ENCODE peak calls at places on chromosomes 2 and 18, in nine cellular contexts. One of them, this sample, is unnamed.

GRCh38 chr2:138787053-138787666 is 7.0 kb upstream of the NXPH2 start:
- DNase-seq in osteoblast: no peak
- DNase-seq in transverse colon: no peak
- DNase-seq in WTC11: no peak
- DNase-seq in GM12864: no peak
- DNase-seq in mucosa of descending colon: no peak
- DNase-seq in sigmoid colon: no peak
- DNase-seq in A549: peak
- DNase-seq in CD8-positive, alpha-beta T cell: no peak
- DNase-seq in this sample: peak

GRCh38 chr2:200609027-200609614 is 23.3 kb downstream of the AOX1 start:
- DNase-seq in A549: peak
- DNase-seq in osteoblast: no peak
- DNase-seq in GM12864: no peak
- DNase-seq in CD8-positive, alpha-beta T cell: no peak
- DNase-seq in mucosa of descending colon: no peak
- DNase-seq in sigmoid colon: peak
- DNase-seq in transverse colon: no peak
- DNase-seq in WTC11: no peak
- DNase-seq in this sample: no peak

GRCh38 chr2:241154915-241155314 is 4.6 kb downstream of the PPP1R7 start:
- DNase-seq in A549: no peak
- DNase-seq in sigmoid colon: no peak
- DNase-seq in osteoblast: peak
- DNase-seq in GM12864: no peak
- DNase-seq in WTC11: no peak
- DNase-seq in mucosa of descending colon: no peak
- DNase-seq in CD8-positive, alpha-beta T cell: no peak
- DNase-seq in transverse colon: no peak
- DNase-seq in this sample: no peak

GRCh38 chr2:101307950-101308431 is 510 bp downstream of the RNF149 start:
- DNase-seq in sigmoid colon: peak
- DNase-seq in transverse colon: peak
- DNase-seq in WTC11: peak
- DNase-seq in A549: peak
- DNase-seq in osteoblast: no peak
- DNase-seq in mucosa of descending colon: peak
- DNase-seq in GM12864: no peak
- DNase-seq in CD8-positive, alpha-beta T cell: peak
- DNase-seq in this sample: peak

GRCh38 chr18:66334534-66334933 is 269.4 kb downstream of the CDH19 start:
- DNase-seq in sigmoid colon: no peak
- DNase-seq in CD8-positive, alpha-beta T cell: no peak
- DNase-seq in transverse colon: no peak
- DNase-seq in mucosa of descending colon: no peak
- DNase-seq in WTC11: no peak
- DNase-seq in GM12864: no peak
- DNase-seq in osteoblast: no peak
- DNase-seq in A549: no peak
- DNase-seq in this sample: no peak

GRCh38 chr18:56267334-56267733 is 371.1 kb downstream of the TXNL1 start:
- DNase-seq in osteoblast: no peak
- DNase-seq in sigmoid colon: peak
- DNase-seq in CD8-positive, alpha-beta T cell: no peak
- DNase-seq in mucosa of descending colon: no peak
- DNase-seq in transverse colon: no peak
- DNase-seq in A549: no peak
- DNase-seq in GM12864: no peak
- DNase-seq in WTC11: no peak
- DNase-seq in this sample: no peak

GRCh38 chr18:13530215-13530878 is 196.0 kb downstream of the FAM210A start:
- DNase-seq in osteoblast: no peak
- DNase-seq in CD8-positive, alpha-beta T cell: no peak
- DNase-seq in transverse colon: no peak
- DNase-seq in sigmoid colon: peak
- DNase-seq in mucosa of descending colon: no peak
- DNase-seq in WTC11: no peak
- DNase-seq in GM12864: no peak
- DNase-seq in A549: no peak
- DNase-seq in this sample: no peak

GRCh38 chr18:26511339-26512071 is 36.8 kb downstream of the KCTD1 start:
- DNase-seq in A549: no peak
- DNase-seq in sigmoid colon: no peak
- DNase-seq in WTC11: no peak
- DNase-seq in GM12864: no peak
- DNase-seq in mucosa of descending colon: no peak
- DNase-seq in osteoblast: no peak
- DNase-seq in CD8-positive, alpha-beta T cell: no peak
- DNase-seq in transverse colon: no peak
- DNase-seq in this sample: no peak

GRCh38 chr2:125471963-125472362 is 1184.0 kb upstream of the GYPC start:
- DNase-seq in WTC11: peak
- DNase-seq in GM12864: no peak
- DNase-seq in mucosa of descending colon: peak
- DNase-seq in sigmoid colon: no peak
- DNase-seq in osteoblast: peak
- DNase-seq in A549: peak
- DNase-seq in transverse colon: peak
- DNase-seq in CD8-positive, alpha-beta T cell: no peak
- DNase-seq in this sample: peak

GRCh38 chr2:106607371-106607770 is 120.2 kb downstream of the CD8B2 start:
- DNase-seq in WTC11: no peak
- DNase-seq in sigmoid colon: no peak
- DNase-seq in A549: no peak
- DNase-seq in transverse colon: peak
- DNase-seq in osteoblast: no peak
- DNase-seq in mucosa of descending colon: no peak
- DNase-seq in GM12864: no peak
- DNase-seq in CD8-positive, alpha-beta T cell: no peak
- DNase-seq in this sample: no peak

GRCh38 chr2:7826656-7827055 is 855.2 kb upstream of the ID2 start:
- DNase-seq in WTC11: no peak
- DNase-seq in mucosa of descending colon: no peak
- DNase-seq in A549: no peak
- DNase-seq in GM12864: no peak
- DNase-seq in sigmoid colon: no peak
- DNase-seq in osteoblast: no peak
- DNase-seq in CD8-positive, alpha-beta T cell: no peak
- DNase-seq in transverse colon: no peak
- DNase-seq in this sample: no peak

GRCh38 chr2:157620956-157621355 is 7.7 kb downstream of the ACVR1C start:
- DNase-seq in GM12864: no peak
- DNase-seq in mucosa of descending colon: no peak
- DNase-seq in transverse colon: no peak
- DNase-seq in osteoblast: no peak
- DNase-seq in CD8-positive, alpha-beta T cell: no peak
- DNase-seq in sigmoid colon: no peak
- DNase-seq in A549: no peak
- DNase-seq in WTC11: no peak
- DNase-seq in this sample: no peak

GRCh38 chr2:207632575-207633492 is 7.6 kb upstream of the METTL21A start:
- DNase-seq in GM12864: no peak
- DNase-seq in A549: peak
- DNase-seq in sigmoid colon: no peak
- DNase-seq in osteoblast: peak
- DNase-seq in transverse colon: no peak
- DNase-seq in mucosa of descending colon: no peak
- DNase-seq in WTC11: no peak
- DNase-seq in CD8-positive, alpha-beta T cell: no peak
- DNase-seq in this sample: no peak

DNA sequence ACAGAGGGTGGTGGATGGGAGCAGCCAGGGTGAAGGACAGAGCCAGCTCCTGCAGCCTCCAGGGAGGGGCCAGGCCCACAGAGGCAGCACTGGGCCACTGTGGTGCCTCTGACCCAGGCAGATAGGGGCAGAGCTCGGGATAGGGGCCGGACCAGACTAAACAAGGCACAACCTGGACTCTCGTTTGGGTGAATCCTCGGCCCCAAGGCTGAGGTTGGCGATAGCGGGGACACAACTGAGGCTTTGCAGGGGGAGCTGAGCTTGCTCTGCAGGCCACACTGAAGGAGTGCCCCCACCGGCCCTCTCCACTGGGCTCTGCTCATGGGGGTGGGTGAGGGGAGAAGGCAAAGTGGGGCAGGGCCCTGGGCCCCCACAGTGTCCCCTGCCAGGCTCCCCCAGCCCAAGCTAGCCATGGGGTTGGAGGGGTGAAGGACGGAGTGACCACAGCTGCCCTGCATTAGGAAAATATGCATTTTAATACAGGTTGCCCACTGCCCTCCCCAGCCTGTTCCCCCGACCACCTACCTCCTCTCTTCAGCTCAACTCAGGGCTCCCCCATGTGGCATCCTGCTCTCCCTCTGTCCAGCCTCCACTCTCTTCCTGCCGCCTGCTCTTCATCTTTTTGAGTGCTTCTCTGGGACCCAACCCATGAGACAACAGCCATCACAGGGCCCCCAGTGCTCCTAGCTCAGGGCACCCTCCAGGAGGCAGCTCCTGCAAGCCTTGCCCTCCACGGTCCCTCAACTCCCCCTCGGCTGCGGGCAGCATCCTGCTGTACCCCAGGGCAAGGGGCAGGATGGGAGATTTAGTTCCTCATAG is 152.8 kb downstream of the INHBB start:
- DNase-seq in sigmoid colon: no peak
- DNase-seq in WTC11: no peak
- DNase-seq in CD8-positive, alpha-beta T cell: no peak
- DNase-seq in mucosa of descending colon: no peak
- DNase-seq in transverse colon: no peak
- DNase-seq in GM12864: no peak
- DNase-seq in osteoblast: no peak
- DNase-seq in A549: no peak
- DNase-seq in this sample: no peak
- TF ChIP-seq CTCF in sigmoid colon: no peak
- TF ChIP-seq CTCF in WTC11: no peak
- TF ChIP-seq CTCF in CD8-positive, alpha-beta T cell: no peak
- TF ChIP-seq CTCF in mucosa of descending colon: no peak
- TF ChIP-seq CTCF in transverse colon: no peak
- TF ChIP-seq CTCF in GM12864: no peak
- TF ChIP-seq CTCF in osteoblast: no peak
- TF ChIP-seq CTCF in A549: no peak
- TF ChIP-seq CTCF in this sample: no peak

GRCh38 chr2:46030330-46030729 is 266.9 kb upstream of the EPAS1 start:
- DNase-seq in GM12864: no peak
- DNase-seq in A549: no peak
- DNase-seq in osteoblast: no peak
- DNase-seq in sigmoid colon: no peak
- DNase-seq in WTC11: no peak
- DNase-seq in CD8-positive, alpha-beta T cell: no peak
- DNase-seq in mucosa of descending colon: no peak
- DNase-seq in transverse colon: no peak
- DNase-seq in this sample: no peak

GRCh38 chr2:46026431-46026830 is 270.8 kb upstream of the EPAS1 start:
- DNase-seq in mucosa of descending colon: no peak
- DNase-seq in transverse colon: no peak
- DNase-seq in A549: no peak
- DNase-seq in osteoblast: no peak
- DNase-seq in WTC11: no peak
- DNase-seq in CD8-positive, alpha-beta T cell: no peak
- DNase-seq in GM12864: no peak
- DNase-seq in sigmoid colon: no peak
- DNase-seq in this sample: no peak

GRCh38 chr2:46032161-46032813 is 264.9 kb upstream of the EPAS1 start:
- DNase-seq in transverse colon: no peak
- DNase-seq in CD8-positive, alpha-beta T cell: no peak
- DNase-seq in GM12864: no peak
- DNase-seq in sigmoid colon: no peak
- DNase-seq in mucosa of descending colon: no peak
- DNase-seq in osteoblast: no peak
- DNase-seq in A549: peak
- DNase-seq in WTC11: no peak
- DNase-seq in this sample: no peak

GRCh38 chr2:46031124-46031523 is 266.1 kb upstream of the EPAS1 start:
- DNase-seq in mucosa of descending colon: no peak
- DNase-seq in osteoblast: no peak
- DNase-seq in transverse colon: no peak
- DNase-seq in GM12864: no peak
- DNase-seq in WTC11: no peak
- DNase-seq in CD8-positive, alpha-beta T cell: no peak
- DNase-seq in sigmoid colon: no peak
- DNase-seq in A549: no peak
- DNase-seq in this sample: no peak

DNA sequence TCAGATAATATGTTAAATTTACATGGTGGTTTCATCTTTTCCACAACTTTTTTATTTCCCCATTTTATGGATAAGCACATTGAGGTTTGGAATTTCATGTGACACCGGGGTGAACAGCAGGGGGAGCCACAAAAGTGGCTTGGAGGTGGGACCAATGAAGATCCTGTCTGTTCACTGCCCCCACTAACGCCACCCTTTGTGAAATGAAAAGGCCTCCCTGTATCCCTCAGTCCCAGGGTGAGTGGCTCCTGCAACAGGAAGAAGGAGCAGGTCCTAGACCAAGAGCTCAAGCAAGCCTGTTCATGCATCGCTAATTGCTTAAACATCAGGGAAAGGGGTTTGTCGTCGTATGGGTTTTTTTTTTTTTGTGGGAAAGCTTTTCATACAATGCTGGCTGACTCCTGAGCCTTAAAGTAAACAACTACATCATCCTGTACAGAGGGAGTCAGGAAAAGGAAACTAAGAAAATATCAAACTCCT is 267.8 kb upstream of the EPAS1 start:
- DNase-seq in osteoblast: no peak
- DNase-seq in CD8-positive, alpha-beta T cell: no peak
- DNase-seq in sigmoid colon: no peak
- DNase-seq in mucosa of descending colon: no peak
- DNase-seq in transverse colon: no peak
- DNase-seq in A549: peak
- DNase-seq in GM12864: no peak
- DNase-seq in WTC11: no peak
- DNase-seq in this sample: no peak
- TF ChIP-seq CTCF in osteoblast: peak
- TF ChIP-seq CTCF in CD8-positive, alpha-beta T cell: no peak
- TF ChIP-seq CTCF in sigmoid colon: no peak
- TF ChIP-seq CTCF in mucosa of descending colon: no peak
- TF ChIP-seq CTCF in transverse colon: no peak
- TF ChIP-seq CTCF in A549: peak
- TF ChIP-seq CTCF in GM12864: peak
- TF ChIP-seq CTCF in WTC11: no peak
- TF ChIP-seq CTCF in this sample: peak

DNA sequence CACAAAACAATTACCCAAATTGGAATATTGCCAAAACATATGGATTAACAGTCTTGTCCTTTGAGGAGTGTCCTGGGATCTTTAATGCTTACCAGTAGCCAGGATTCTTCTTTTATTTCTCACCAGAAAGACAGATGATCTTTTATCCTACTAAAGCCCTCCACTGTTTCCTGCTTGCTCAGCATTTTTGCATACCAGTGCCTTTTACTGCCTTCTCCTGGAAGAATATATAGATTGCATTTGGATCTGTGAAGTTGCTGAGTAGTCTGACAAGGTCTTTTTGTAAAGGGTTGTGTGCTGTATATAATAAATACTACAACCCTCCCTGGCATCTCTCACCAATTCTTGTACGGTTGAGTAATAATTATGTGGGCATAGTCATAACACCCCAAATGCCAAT is 652.2 kb downstream of the LRRTM4 start:
- DNase-seq in CD8-positive, alpha-beta T cell: no peak
- DNase-seq in mucosa of descending colon: no peak
- DNase-seq in sigmoid colon: no peak
- DNase-seq in transverse colon: no peak
- DNase-seq in osteoblast: no peak
- DNase-seq in GM12864: no peak
- DNase-seq in WTC11: no peak
- DNase-seq in A549: no peak
- DNase-seq in this sample: no peak
- TF ChIP-seq CTCF in CD8-positive, alpha-beta T cell: no peak
- TF ChIP-seq CTCF in mucosa of descending colon: no peak
- TF ChIP-seq CTCF in sigmoid colon: no peak
- TF ChIP-seq CTCF in transverse colon: no peak
- TF ChIP-seq CTCF in osteoblast: no peak
- TF ChIP-seq CTCF in GM12864: no peak
- TF ChIP-seq CTCF in WTC11: no peak
- TF ChIP-seq CTCF in A549: no peak
- TF ChIP-seq CTCF in this sample: no peak

GRCh38 chr18:11828772-11829432 is 22.3 kb upstream of the CHMP1B start:
- DNase-seq in sigmoid colon: no peak
- DNase-seq in WTC11: no peak
- DNase-seq in transverse colon: no peak
- DNase-seq in GM12864: no peak
- DNase-seq in osteoblast: no peak
- DNase-seq in CD8-positive, alpha-beta T cell: no peak
- DNase-seq in A549: no peak
- DNase-seq in mucosa of descending colon: no peak
- DNase-seq in this sample: no peak
- TF ChIP-seq CTCF in sigmoid colon: no peak
- TF ChIP-seq CTCF in WTC11: no peak
- TF ChIP-seq CTCF in transverse colon: no peak
- TF ChIP-seq CTCF in GM12864: no peak
- TF ChIP-seq CTCF in osteoblast: no peak
- TF ChIP-seq CTCF in CD8-positive, alpha-beta T cell: no peak
- TF ChIP-seq CTCF in A549: no peak
- TF ChIP-seq CTCF in mucosa of descending colon: no peak
- TF ChIP-seq CTCF in this sample: no peak